ENCODE peak calls at places on chromosomes 3 and 15, in four cellular contexts. One of them, this sample, is unnamed.

GRCh38 chr3:46915297-46915822 is 37.8 kb downstream of the PTH1R start:
- DNase-seq in hepatocyte: no peak
- DNase-seq in H9: no peak
- DNase-seq in NCI-H510A: no peak
- DNase-seq in this sample: no peak

GRCh38 chr3:156483426-156483825 is 71.5 kb downstream of the SSR3 start:
- DNase-seq in hepatocyte: peak; percentile 39
- DNase-seq in H9: no peak
- DNase-seq in NCI-H510A: no peak
- DNase-seq in this sample: no peak

GRCh38 chr3:66428733-66429132 is 72.1 kb downstream of the LRIG1 start:
- DNase-seq in NCI-H510A: no peak
- DNase-seq in hepatocyte: peak; percentile 62
- DNase-seq in H9: no peak
- DNase-seq in this sample: no peak

GRCh38 chr3:170397579-170398177 is 21.0 kb upstream of the CLDN11 start:
- DNase-seq in hepatocyte: peak; percentile 13
- DNase-seq in NCI-H510A: no peak
- DNase-seq in H9: no peak
- DNase-seq in this sample: no peak

GRCh38 chr3:9247361-9248231 is 1.9 kb downstream of the SRGAP3 start:
- DNase-seq in H9: peak; percentile 28
- DNase-seq in hepatocyte: no peak
- DNase-seq in NCI-H510A: no peak
- DNase-seq in this sample: peak; percentile 50

GRCh38 chr15:71781179-71781964 is 29.0 kb upstream of the NR2E3 start:
- DNase-seq in H9: no peak
- DNase-seq in NCI-H510A: no peak
- DNase-seq in hepatocyte: no peak
- DNase-seq in this sample: no peak

GRCh38 chr15:48250640-48251076 is 44.6 kb downstream of the SLC12A1 start:
- DNase-seq in hepatocyte: peak; percentile 67
- DNase-seq in H9: peak; percentile 35
- DNase-seq in NCI-H510A: peak; percentile 17
- DNase-seq in this sample: peak; percentile 65

GRCh38 chr3:41751597-41751996 is 210.3 kb downstream of the ULK4 start:
- DNase-seq in NCI-H510A: no peak
- DNase-seq in hepatocyte: no peak
- DNase-seq in H9: no peak
- DNase-seq in this sample: no peak

GRCh38 chr3:43062040-43062555 is 43.8 kb downstream of the POMGNT2 start:
- DNase-seq in hepatocyte: no peak
- DNase-seq in NCI-H510A: no peak
- DNase-seq in H9: no peak
- DNase-seq in this sample: no peak